ENCODE peak calls at places on chromosomes 1 and 21, in four cellular contexts. Q, A, G and I are unnamed samples.

GRCh38 chr1:45850017-45850416 is 46.6 kb downstream of the MAST2 start:
- DNase-seq in Q (no peak), A (no peak), G (no peak), I (no peak)

GRCh38 chr1:47309427-47309826 is 4.5 kb downstream of the STIL start:
- DNase-seq in Q (no peak), A (no peak), G (no peak), I (no peak)

GRCh38 chr1:64569376-64569775 is 99.4 kb downstream of the CACHD1 start:
- DNase-seq in Q (no peak), A (no peak), G (no peak), I (no peak)

GRCh38 chr1:172040466-172040865 is 199.2 kb downstream of the DNM3 start:
- DNase-seq in Q (peak), A (no peak), G (no peak), I (no peak)

GRCh38 chr1:191016765-191017164 is 539.1 kb upstream of the BRINP3 start:
- DNase-seq in Q (no peak), A (no peak), G (no peak), I (no peak)

GRCh38 chr1:248872752-248873408 is 14.0 kb upstream of the ZNF692 start:
- DNase-seq in Q (peak), A (no peak), G (peak), I (peak)

GRCh38 chr1:184408580-184408979 is 21.8 kb downstream of the C1orf21 start:
- DNase-seq in Q (no peak), A (no peak), G (no peak), I (peak)

GRCh38 chr21:38984982-38985422 is 179.3 kb downstream of the ETS2 start:
- DNase-seq in Q (peak), A (no peak), G (no peak), I (no peak)

GRCh38 chr21:16993416-16994044 is 519.3 kb upstream of the CXADR start:
- DNase-seq in Q (peak), A (no peak), G (no peak), I (no peak)

GRCh38 chr1:33375316-33375715 is 54.4 kb upstream of the A3GALT2 start:
- DNase-seq in Q (no peak), A (no peak), G (no peak), I (no peak)

GRCh38 chr1:206748348-206749034 is 22.1 kb upstream of the IL19 start:
- DNase-seq in Q (no peak), A (no peak), G (no peak), I (no peak)

GRCh38 chr1:38870996-38871395 is 2.2 kb downstream of the MYCBP start:
- DNase-seq in Q (no peak), A (no peak), G (no peak), I (no peak)

GRCh38 chr1:157044326-157044725 is 1.2 kb downstream of the ARHGEF11 start:
- DNase-seq in Q (no peak), A (no peak), G (no peak), I (no peak)

GRCh38 chr1:39613250-39613649 is 26.2 kb downstream of the HEYL start:
- DNase-seq in Q (peak), A (no peak), G (no peak), I (no peak)

GRCh38 chr1:45378184-45378583 is 37.9 kb upstream of the MUTYH start:
- DNase-seq in Q (no peak), A (no peak), G (no peak), I (no peak)

GRCh38 chr1:111798580-111798979 is 42.9 kb downstream of the DDX20 start:
- DNase-seq in Q (no peak), A (no peak), G (no peak), I (no peak)

GRCh38 chr1:7379445-7379971 is 391.6 kb upstream of the VAMP3 start:
- DNase-seq in Q (peak), A (no peak), G (peak), I (peak)

GRCh38 chr1:113129529-113130185 is 56.7 kb downstream of the LRIG2 start:
- DNase-seq in Q (no peak), A (no peak), G (no peak), I (peak)

GRCh38 chr21:36041910-36042309 is 18.4 kb downstream of the SETD4 start:
- DNase-seq in Q (no peak), A (no peak), G (no peak), I (no peak)

GRCh38 chr1:226656201-226656600 is 82.9 kb downstream of the ITPKB start:
- DNase-seq in Q (no peak), A (no peak), G (no peak), I (peak)

GRCh38 chr1:170964506-170964905 is 29.2 kb downstream of the MROH9 start:
- DNase-seq in Q (no peak), A (no peak), G (no peak), I (no peak)

DNA sequence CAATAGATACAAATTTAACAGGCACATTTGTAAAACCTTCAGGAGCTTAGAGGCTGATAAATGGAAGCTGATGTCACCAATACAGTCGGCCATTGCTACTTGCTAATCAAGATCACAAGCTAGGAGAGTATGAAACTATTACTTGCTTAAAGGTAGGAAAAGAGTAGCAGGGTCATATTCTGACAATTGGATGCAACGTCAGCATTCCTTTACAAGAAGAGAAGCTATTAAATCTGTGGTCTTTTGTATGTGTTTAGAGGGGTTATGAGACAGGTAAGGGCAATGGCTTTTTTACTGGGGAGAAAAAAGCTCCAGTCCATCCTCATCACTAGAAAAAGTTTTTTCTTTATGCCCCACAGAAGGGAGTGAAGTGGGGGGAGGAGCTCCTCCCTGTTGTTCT is 11.7 kb upstream of the CD48 start:
- DNase-seq in Q (no peak), A (no peak), G (no peak), I (no peak)
- H3K56ac ChIP-seq in Q (no peak), A (no peak), G (no peak), I (no peak)

GRCh38 chr1:41393993-41394392 is 32.8 kb downstream of the FOXO6 start:
- DNase-seq in Q (no peak), A (no peak), G (no peak), I (no peak)
- H3K4me2 ChIP-seq in Q (no peak), A (peak), G (peak), I (no peak)

GRCh38 chr21:40819262-40819661 is 27.7 kb downstream of the DSCAM start:
- DNase-seq in Q (no peak), A (no peak), G (no peak), I (no peak)
- H3K56ac ChIP-seq in Q (no peak), A (no peak), G (no peak), I (no peak)

GRCh38 chr21:31397939-31398338 is 53.9 kb upstream of the TIAM1 start:
- DNase-seq in Q (no peak), A (no peak), G (no peak), I (peak)
- H3K4me2 ChIP-seq in Q (no peak), A (no peak), G (no peak), I (no peak)

GRCh38 chr1:2969870-2970291 is 51.4 kb upstream of the ACTRT2 start:
- DNase-seq in Q (no peak), A (no peak), G (no peak), I (no peak)

GRCh38 chr1:2970311-2971145 is 50.7 kb upstream of the ACTRT2 start:
- DNase-seq in Q (no peak), A (no peak), G (no peak), I (no peak)

GRCh38 chr1:2968471-2968881 is 52.8 kb upstream of the ACTRT2 start:
- DNase-seq in Q (no peak), A (no peak), G (no peak), I (no peak)

GRCh38 chr1:2967881-2968280 is 53.4 kb upstream of the ACTRT2 start:
- DNase-seq in Q (no peak), A (no peak), G (no peak), I (no peak)

GRCh38 chr1:2969011-2969869 is 52.0 kb upstream of the ACTRT2 start:
- DNase-seq in Q (no peak), A (no peak), G (no peak), I (no peak)
- H3K56ac ChIP-seq in Q (no peak), A (no peak), G (no peak), I (no peak)

GRCh38 chr1:224114787-224115175 is 870 bp downstream of the FBXO28 start:
- DNase-seq in Q (no peak), A (no peak), G (no peak), I (no peak)
- H3K4me2 ChIP-seq in Q (peak), A (peak), G (peak), I (peak)

GRCh38 chr1:230254265-230254664 is 171.9 kb downstream of the PGBD5 start:
- DNase-seq in Q (no peak), A (no peak), G (no peak), I (no peak)
- H3K56ac ChIP-seq in Q (no peak), A (no peak), G (no peak), I (no peak)

DNA sequence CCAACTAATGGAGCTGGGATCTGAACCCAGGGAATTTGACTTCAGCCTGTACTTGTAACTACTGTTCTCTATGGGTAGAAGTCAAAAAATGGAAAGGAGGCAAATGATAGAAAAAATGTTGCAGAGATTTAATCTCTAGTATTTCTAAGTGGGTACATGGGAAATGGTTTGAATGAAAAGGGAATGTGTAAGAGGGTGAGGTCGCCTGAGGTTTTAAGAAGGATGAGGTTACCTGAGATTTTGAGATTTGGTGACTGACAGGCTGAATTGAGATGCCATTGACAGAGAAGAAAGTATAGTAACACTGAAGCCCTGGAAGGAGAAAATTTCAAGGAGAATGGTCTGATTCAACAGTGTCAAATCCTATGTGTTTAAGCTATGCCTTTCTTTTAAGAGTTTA is 5.5 kb downstream of the CAMSAP2 start:
- DNase-seq in Q (no peak), A (no peak), G (no peak), I (no peak)
- H3K4me2 ChIP-seq in Q (no peak), A (no peak), G (no peak), I (no peak)